ENCODE peak calls at places on chromosomes 12 and 14, in four cellular contexts. One of them, this sample, is unnamed.

GRCh38 chr12:112148031-112148513 is 22.7 kb downstream of the TRAFD1 start:
- DNase-seq in globus pallidus: no peak
- DNase-seq in endothelial cell: no peak
- DNase-seq in bronchial epithelial cell: peak; percentile 55
- DNase-seq in this sample: no peak

GRCh38 chr14:50347521-50347920 is 35.4 kb downstream of the DMAC2L start:
- DNase-seq in bronchial epithelial cell: peak; percentile 85
- DNase-seq in globus pallidus: no peak
- DNase-seq in endothelial cell: no peak
- DNase-seq in this sample: no peak

GRCh38 chr14:105852378-105853088 is 326.1 kb downstream of the TMEM121 start:
- DNase-seq in globus pallidus: no peak
- DNase-seq in endothelial cell: no peak
- DNase-seq in bronchial epithelial cell: no peak
- DNase-seq in this sample: no peak

GRCh38 chr12:67646775-67647174 is 1.8 kb upstream of the DYRK2 start:
- DNase-seq in endothelial cell: no peak
- DNase-seq in bronchial epithelial cell: no peak
- DNase-seq in globus pallidus: no peak
- DNase-seq in this sample: no peak

GRCh38 chr14:102362084-102362483 is 606 bp downstream of the CINP start:
- DNase-seq in endothelial cell: no peak
- DNase-seq in bronchial epithelial cell: peak; percentile 77
- DNase-seq in globus pallidus: no peak
- DNase-seq in this sample: peak; percentile 12

GRCh38 chr12:106227641-106228319 is 20.0 kb downstream of the CKAP4 start:
- DNase-seq in bronchial epithelial cell: peak; percentile 98
- DNase-seq in globus pallidus: no peak
- DNase-seq in endothelial cell: no peak
- DNase-seq in this sample: peak; percentile 89

GRCh38 chr12:104669057-104669770 is 212.5 kb downstream of the CHST11 start:
- DNase-seq in endothelial cell: no peak
- DNase-seq in bronchial epithelial cell: peak; percentile 74
- DNase-seq in globus pallidus: peak; percentile 93
- DNase-seq in this sample: no peak

GRCh38 chr12:113222730-113223531 is 1.7 kb downstream of the TPCN1 start:
- DNase-seq in bronchial epithelial cell: peak; percentile 78
- DNase-seq in endothelial cell: no peak
- DNase-seq in globus pallidus: peak; percentile 80
- DNase-seq in this sample: peak; percentile 34

GRCh38 chr14:50875359-50876090 is 3.7 kb downstream of the ABHD12B start:
- DNase-seq in bronchial epithelial cell: no peak
- DNase-seq in globus pallidus: no peak
- DNase-seq in endothelial cell: no peak
- DNase-seq in this sample: peak; percentile 55

GRCh38 chr12:128818065-128819022 is 5.4 kb downstream of the SLC15A4 start:
- DNase-seq in endothelial cell: no peak
- DNase-seq in bronchial epithelial cell: peak; percentile 49
- DNase-seq in globus pallidus: no peak
- DNase-seq in this sample: no peak

GRCh38 chr14:68564236-68564825 is 228.5 kb downstream of the ZFP36L1 start:
- DNase-seq in bronchial epithelial cell: no peak
- DNase-seq in globus pallidus: no peak
- DNase-seq in endothelial cell: no peak
- DNase-seq in this sample: no peak

GRCh38 chr12:52338241-52338960 is 17.2 kb upstream of the KRT83 start:
- DNase-seq in globus pallidus: no peak
- DNase-seq in endothelial cell: no peak
- DNase-seq in bronchial epithelial cell: peak; percentile 76
- DNase-seq in this sample: no peak

GRCh38 chr14:103679351-103679750 is 35.9 kb downstream of the XRCC3 start:
- DNase-seq in endothelial cell: peak; percentile 37
- DNase-seq in bronchial epithelial cell: no peak
- DNase-seq in globus pallidus: no peak
- DNase-seq in this sample: peak; percentile 28

GRCh38 chr12:125014526-125014925 is 21.1 kb downstream of the BRI3BP start:
- DNase-seq in globus pallidus: no peak
- DNase-seq in endothelial cell: no peak
- DNase-seq in bronchial epithelial cell: no peak
- DNase-seq in this sample: no peak

GRCh38 chr12:47165934-47166333 is 86.2 kb upstream of the AMIGO2 start:
- DNase-seq in endothelial cell: no peak
- DNase-seq in bronchial epithelial cell: no peak
- DNase-seq in globus pallidus: no peak
- DNase-seq in this sample: no peak

GRCh38 chr14:68384335-68384734 is 408.5 kb downstream of the ZFP36L1 start:
- DNase-seq in bronchial epithelial cell: peak; percentile 52
- DNase-seq in globus pallidus: peak; percentile 79
- DNase-seq in endothelial cell: no peak
- DNase-seq in this sample: no peak

GRCh38 chr12:104502662-104503061 is 45.9 kb downstream of the CHST11 start:
- DNase-seq in endothelial cell: no peak
- DNase-seq in bronchial epithelial cell: no peak
- DNase-seq in globus pallidus: no peak
- DNase-seq in this sample: no peak

GRCh38 chr12:103799504-103800251 is 41.4 kb downstream of the NT5DC3 start:
- DNase-seq in endothelial cell: no peak
- DNase-seq in bronchial epithelial cell: peak; percentile 97
- DNase-seq in globus pallidus: no peak
- DNase-seq in this sample: no peak

GRCh38 chr12:19220205-19220604 is 90.7 kb downstream of the PLEKHA5 start:
- DNase-seq in globus pallidus: no peak
- DNase-seq in endothelial cell: no peak
- DNase-seq in bronchial epithelial cell: peak; percentile 62
- DNase-seq in this sample: no peak

GRCh38 chr12:57118711-57119271 is 7.6 kb upstream of the STAT6 start:
- DNase-seq in bronchial epithelial cell: peak; percentile 89
- DNase-seq in endothelial cell: no peak
- DNase-seq in globus pallidus: no peak
- DNase-seq in this sample: no peak

GRCh38 chr12:104670439-104671406 is 214.0 kb downstream of the CHST11 start:
- DNase-seq in endothelial cell: no peak
- DNase-seq in globus pallidus: no peak
- DNase-seq in bronchial epithelial cell: no peak
- DNase-seq in this sample: no peak

GRCh38 chr12:110579889-110580253 is 3.2 kb downstream of the PPTC7 start:
- DNase-seq in endothelial cell: no peak
- DNase-seq in bronchial epithelial cell: no peak
- DNase-seq in globus pallidus: no peak
- DNase-seq in this sample: no peak

GRCh38 chr12:13718271-13718670 is 263.1 kb downstream of the GRIN2B start:
- DNase-seq in globus pallidus: no peak
- DNase-seq in endothelial cell: no peak
- DNase-seq in bronchial epithelial cell: no peak
- DNase-seq in this sample: no peak

GRCh38 chr12:116358850-116359761 is 81.6 kb upstream of the MED13L start:
- DNase-seq in bronchial epithelial cell: peak; percentile 74
- DNase-seq in endothelial cell: peak; percentile 73
- DNase-seq in globus pallidus: peak; percentile 74
- DNase-seq in this sample: peak; percentile 70

GRCh38 chr14:22838631-22839041 is 2.3 kb downstream of the MMP14 start:
- DNase-seq in endothelial cell: no peak
- DNase-seq in globus pallidus: no peak
- DNase-seq in bronchial epithelial cell: peak; percentile 44
- DNase-seq in this sample: no peak

GRCh38 chr14:90576581-90576980 is 179.8 kb downstream of the CALM1 start:
- DNase-seq in endothelial cell: no peak
- DNase-seq in globus pallidus: no peak
- DNase-seq in bronchial epithelial cell: no peak
- DNase-seq in this sample: no peak

GRCh38 chr12:104699489-104700194 is 242.9 kb downstream of the CHST11 start:
- DNase-seq in globus pallidus: no peak
- DNase-seq in endothelial cell: no peak
- DNase-seq in bronchial epithelial cell: no peak
- DNase-seq in this sample: no peak